ENCODE peak calls at places on chromosome 10, in nine cellular contexts. U is stimulated activated CD4-positive, alpha-beta T cell treated with anti-CD3 and anti-CD28 coated beads, TNF-alpha, amount 100 ng/mL, for 24 hours; E is activated naive CD4-positive, alpha-beta T cell treated with Interleukin-2 at 50 U/mL for 16 hours; P is A172; S is foreskin fibroblast; R is neural progenitor cell; G is stomach; M is left cardiac atrium; Y is activated T-helper 1 cell treated with anti-CD3 and anti-CD28 coated beads, Interleukin-2, amount 50 U/mL, for 16 hours. C is an unnamed sample.

GRCh38 chr10:42783181-42783549 is 570 bp downstream of the BMS1 start:
- DNase-seq in U (no peak), E (peak), P (peak), S (peak), R (peak), G (no peak), M (peak), Y (no peak), C (no peak)

GRCh38 chr10:132375795-132376297 is 21.2 kb upstream of the PWWP2B start:
- DNase-seq in U (no peak), E (no peak), P (no peak), S (no peak), R (no peak), G (no peak), M (no peak), Y (no peak), C (no peak)

GRCh38 chr10:11448545-11449244 is 162.8 kb downstream of the USP6NL start:
- DNase-seq in U (no peak), E (no peak), P (no peak), S (no peak), R (no peak), G (no peak), M (no peak), Y (no peak), C (no peak)

GRCh38 chr10:120012566-120012965 is 120.0 kb downstream of the SEC23IP start:
- DNase-seq in U (no peak), E (no peak), P (peak), S (no peak), R (no peak), G (no peak), M (no peak), Y (no peak), C (no peak)

GRCh38 chr10:61001731-61002122 is 57.7 kb upstream of the RHOBTB1 start:
- DNase-seq in U (no peak), E (no peak), P (no peak), S (no peak), R (no peak), G (no peak), M (no peak), Y (no peak), C (no peak)

GRCh38 chr10:93501650-93502049 is 5.2 kb downstream of the CEP55 start:
- DNase-seq in U (no peak), E (no peak), P (no peak), S (no peak), R (no peak), G (no peak), M (no peak), Y (no peak), C (no peak)

GRCh38 chr10:32142646-32143045 is 86.4 kb upstream of the KIF5B start:
- DNase-seq in U (no peak), E (no peak), P (no peak), S (peak), R (no peak), G (no peak), M (no peak), Y (no peak), C (no peak)

GRCh38 chr10:132931258-132931657 is 11.1 kb downstream of the CFAP46 start:
- DNase-seq in U (no peak), E (peak), P (no peak), S (no peak), R (no peak), G (no peak), M (no peak), Y (no peak), C (no peak)

GRCh38 chr10:122051609-122052385 is 62.8 kb downstream of the TACC2 start:
- DNase-seq in U (no peak), E (no peak), P (peak), S (peak), R (peak), G (peak), M (peak), Y (no peak), C (peak)

GRCh38 chr10:100516847-100517246 is 2.8 kb downstream of the SEC31B start:
- DNase-seq in U (no peak), E (no peak), P (peak), S (no peak), R (no peak), G (no peak), M (no peak), Y (no peak), C (no peak)

GRCh38 chr10:112875474-112876267 is 74.4 kb upstream of the TCF7L2 start:
- DNase-seq in U (no peak), E (no peak), P (peak), S (peak), R (no peak), G (peak), M (no peak), Y (no peak), C (no peak)

GRCh38 chr10:75281980-75282379 is 46.2 kb upstream of the COMTD1 start:
- DNase-seq in U (no peak), E (no peak), P (no peak), S (no peak), R (no peak), G (no peak), M (no peak), Y (no peak), C (no peak)

GRCh38 chr10:22325272-22325947 is 4.5 kb downstream of the BMI1 start:
- DNase-seq in U (no peak), E (peak), P (peak), S (peak), R (peak), G (peak), M (peak), Y (peak), C (peak)

GRCh38 chr10:79269969-79270368 is 77.3 kb upstream of the PPIF start:
- DNase-seq in U (no peak), E (no peak), P (no peak), S (no peak), R (no peak), G (no peak), M (no peak), Y (no peak), C (no peak)

GRCh38 chr10:104559935-104560334 is 81.2 kb upstream of the SORCS3 start:
- DNase-seq in U (no peak), E (no peak), P (no peak), S (no peak), R (no peak), G (no peak), M (no peak), Y (no peak), C (no peak)

GRCh38 chr10:16795410-16796073 is 21.7 kb downstream of the RSU1 start:
- DNase-seq in U (no peak), E (no peak), P (no peak), S (no peak), R (no peak), G (no peak), M (no peak), Y (no peak), C (no peak)

GRCh38 chr10:30368065-30368718 is 19.1 kb upstream of the MTPAP start:
- DNase-seq in U (no peak), E (no peak), P (no peak), S (peak), R (no peak), G (no peak), M (peak), Y (no peak), C (no peak)